ENCODE peak calls at places on chromosomes 6 and 20, in four cellular contexts. M is transverse colon, Y is kidney, F is Peyer's patch. D is an unnamed sample. For H3K4me1, the result is how much of the 10 kb centered on the place peaks cover.

GRCh38 chr6:139017227-139017626 is 11.3 kb upstream of the ABRACL start:
- DNase-seq in M (no peak), Y (no peak), F (no peak), D (no peak)

GRCh38 chr20:4829494-4830211 is 107.9 kb downstream of the PRND start:
- DNase-seq in M (no peak), Y (peak), F (no peak), D (no peak)

GRCh38 chr20:7856756-7857155 is 83.5 kb downstream of the HAO1 start:
- DNase-seq in M (no peak), Y (no peak), F (no peak), D (no peak)

GRCh38 chr20:52346797-52347196 is 155.2 kb upstream of the ZFP64 start:
- DNase-seq in M (no peak), Y (no peak), F (no peak), D (no peak)

GRCh38 chr6:7479801-7480266 is 61.6 kb upstream of the DSP start:
- DNase-seq in M (peak), Y (peak), F (peak), D (no peak)

GRCh38 chr6:162849269-162849668 is 121.5 kb downstream of the PACRG start:
- DNase-seq in M (no peak), Y (peak), F (no peak), D (no peak)

GRCh38 chr6:23137596-23137995 is 568.2 kb downstream of the HDGFL1 start:
- DNase-seq in M (no peak), Y (no peak), F (no peak), D (no peak)

GRCh38 chr6:66623050-66623449 is 916.0 kb upstream of the EYS start:
- DNase-seq in M (no peak), Y (no peak), F (no peak), D (no peak)

GRCh38 chr6:11276911-11277274 is 44.4 kb upstream of the NEDD9 start:
- DNase-seq in M (no peak), Y (no peak), F (no peak), D (no peak)

GRCh38 chr6:46098678-46099077 is 31.1 kb upstream of the ENPP4 start:
- DNase-seq in M (peak), Y (peak), F (peak), D (no peak)

GRCh38 chr6:170033666-170034065 is 257.2 kb downstream of the DLL1 start:
- DNase-seq in M (peak), Y (peak), F (peak), D (peak)

GRCh38 chr20:7742479-7742878 is 197.8 kb downstream of the HAO1 start:
- DNase-seq in M (no peak), Y (no peak), F (no peak), D (no peak)

GRCh38 chr6:39426057-39426592 is 103.6 kb upstream of the KCNK16 start:
- DNase-seq in M (no peak), Y (no peak), F (no peak), D (no peak)

GRCh38 chr20:41643504-41643938 is 25.3 kb upstream of the CHD6 start:
- DNase-seq in M (peak), Y (no peak), F (peak), D (no peak)

GRCh38 chr6:44012078-44012493 is 115.2 kb downstream of the MRPL14 start:
- DNase-seq in M (no peak), Y (peak), F (no peak), D (peak)

GRCh38 chr20:49460916-49461315 is 21.6 kb downstream of the KCNB1 start:
- DNase-seq in M (no peak), Y (no peak), F (no peak), D (no peak)

GRCh38 chr6:140174509-140174908 is 800.1 kb upstream of the CITED2 start:
- DNase-seq in M (no peak), Y (no peak), F (no peak), D (no peak)

GRCh38 chr20:24257171-24257570 is 212.3 kb upstream of the SYNDIG1 start:
- DNase-seq in M (no peak), Y (no peak), F (no peak), D (no peak)

GRCh38 chr20:47546184-47547033 is 44.7 kb downstream of the NCOA3 start:
- DNase-seq in M (no peak), Y (no peak), F (no peak), D (no peak)

GRCh38 chr6:166758136-166758704 is 131.2 kb upstream of the RPS6KA2 start:
- DNase-seq in M (no peak), Y (no peak), F (no peak), D (no peak)

GRCh38 chr20:45323731-45324130 is 15.6 kb upstream of the MATN4 start:
- DNase-seq in M (no peak), Y (no peak), F (no peak), D (no peak)

GRCh38 chr6:84777888-84778287 is 13.5 kb upstream of the TBX18 start:
- DNase-seq in M (no peak), Y (no peak), F (no peak), D (no peak)

GRCh38 chr6:10479939-10480700 is 41.0 kb upstream of the GCNT2 start:
- DNase-seq in M (no peak), Y (no peak), F (no peak), D (no peak)

GRCh38 chr20:32763202-32763999 is 1.2 kb downstream of the DNMT3B start:
- DNase-seq in M (no peak), Y (peak), F (no peak), D (peak)

GRCh38 chr20:4119854-4120209 is 104.5 kb upstream of the RNF24 start:
- DNase-seq in M (no peak), Y (no peak), F (no peak), D (no peak)

GRCh38 chr6:160088069-160088773 is 33.4 kb upstream of the SLC22A1 start:
- DNase-seq in M (peak), Y (no peak), F (peak), D (no peak)

GRCh38 chr6:11810039-11810541 is 31.5 kb upstream of the ADTRP start:
- DNase-seq in M (peak), Y (peak), F (peak), D (no peak)

GRCh38 chr6:7615611-7616383 is 25.8 kb downstream of the SNRNP48 start:
- DNase-seq in M (peak), Y (no peak), F (no peak), D (no peak)

GRCh38 chr6:97282238-97282725 is 734 bp downstream of the MMS22L start:
- DNase-seq in M (no peak), Y (no peak), F (no peak), D (no peak)

GRCh38 chr20:17822039-17822438 is 122.3 kb downstream of the BANF2 start:
- DNase-seq in M (peak), Y (no peak), F (no peak), D (no peak)

GRCh38 chr20:40908311-40908710 is 120.3 kb upstream of the TOP1 start:
- DNase-seq in M (no peak), Y (no peak), F (no peak), D (no peak)

GRCh38 chr6:143549630-143550268 is 38.2 kb upstream of the FUCA2 start:
- DNase-seq in M (no peak), Y (no peak), F (no peak), D (no peak)

DNA sequence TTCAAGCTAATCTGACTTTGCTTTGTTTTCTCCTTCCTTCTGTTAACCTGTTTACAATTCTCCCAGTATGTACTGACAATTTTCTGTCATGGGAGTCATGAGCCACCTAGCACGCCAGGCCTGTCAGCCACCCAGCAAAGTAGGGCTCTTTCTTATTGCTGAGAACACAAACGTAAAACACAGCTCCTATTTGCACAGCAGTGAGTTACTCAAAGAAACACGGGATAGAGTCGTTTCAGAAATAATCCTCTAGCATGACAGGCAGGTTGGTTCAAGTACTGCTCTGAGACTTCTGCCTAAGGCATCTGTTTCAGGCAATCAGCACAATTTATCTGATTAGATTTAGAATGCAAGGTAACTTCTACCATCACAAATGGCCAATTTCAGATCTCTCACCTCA is 88.9 kb downstream of the CD24 start:
- DNase-seq in M (no peak), Y (no peak), F (no peak), D (no peak)
- H3K4me3 ChIP-seq in M (no peak), Y (no peak), F (no peak), D (no peak)

GRCh38 chr6:99422912-99423311 is 2.2 kb downstream of the PNISR start:
- DNase-seq in M (no peak), Y (no peak), F (no peak), D (no peak)
- H3K4me1 ChIP-seq in M (under half), Y (under half), F (under half), D (half or more)

GRCh38 chr20:53751394-53752368 is 158.0 kb upstream of the ZNF217 start:
- DNase-seq in M (peak), Y (no peak), F (no peak), D (no peak)
- H3K27ac ChIP-seq in M (peak), Y (peak), F (peak), D (peak)

DNA sequence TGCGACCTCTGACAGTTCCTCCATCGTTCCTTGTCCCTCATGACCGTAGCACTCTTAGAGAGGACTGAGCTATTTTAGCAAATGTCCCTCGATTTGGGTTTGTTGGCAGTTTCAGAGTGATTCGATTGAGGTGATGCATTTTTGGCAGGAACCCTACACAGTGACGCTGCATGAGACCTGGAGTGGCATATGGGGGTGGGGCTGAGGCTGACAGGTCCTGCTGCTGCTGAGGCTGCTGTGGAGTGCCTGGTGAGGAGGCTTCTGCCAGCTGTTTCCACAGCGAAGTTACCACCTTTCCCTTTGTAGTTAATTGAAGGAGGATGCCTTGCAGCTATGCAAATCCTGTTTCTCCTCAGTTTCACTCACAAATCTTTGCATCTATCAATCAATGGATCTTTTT is 19.8 kb downstream of the PXDC1 start:
- DNase-seq in M (no peak), Y (no peak), F (no peak), D (peak)
- H3K4me3 ChIP-seq in M (no peak), Y (no peak), F (no peak), D (no peak)

GRCh38 chr6:31070711-31071197 is 41.6 kb downstream of the C6orf15 start:
- DNase-seq in M (no peak), Y (no peak), F (no peak), D (no peak)
- H3K4me1 ChIP-seq in M (under half), Y (under half), F (under half), D (under half)

GRCh38 chr6:35668708-35669440 is 19.8 kb downstream of the FKBP5 start:
- DNase-seq in M (no peak), Y (no peak), F (no peak), D (no peak)

GRCh38 chr6:35664945-35665344 is 23.8 kb downstream of the FKBP5 start:
- DNase-seq in M (no peak), Y (no peak), F (no peak), D (no peak)

GRCh38 chr6:35665573-35665972 is 23.1 kb downstream of the FKBP5 start:
- DNase-seq in M (no peak), Y (no peak), F (no peak), D (no peak)

GRCh38 chr6:35669441-35669776 is 19.3 kb downstream of the FKBP5 start:
- DNase-seq in M (no peak), Y (no peak), F (no peak), D (no peak)

GRCh38 chr6:35668096-35668495 is 20.6 kb downstream of the FKBP5 start:
- DNase-seq in M (no peak), Y (no peak), F (no peak), D (no peak)
- H3K27ac ChIP-seq in M (no peak), Y (no peak), F (no peak), D (peak)

DNA sequence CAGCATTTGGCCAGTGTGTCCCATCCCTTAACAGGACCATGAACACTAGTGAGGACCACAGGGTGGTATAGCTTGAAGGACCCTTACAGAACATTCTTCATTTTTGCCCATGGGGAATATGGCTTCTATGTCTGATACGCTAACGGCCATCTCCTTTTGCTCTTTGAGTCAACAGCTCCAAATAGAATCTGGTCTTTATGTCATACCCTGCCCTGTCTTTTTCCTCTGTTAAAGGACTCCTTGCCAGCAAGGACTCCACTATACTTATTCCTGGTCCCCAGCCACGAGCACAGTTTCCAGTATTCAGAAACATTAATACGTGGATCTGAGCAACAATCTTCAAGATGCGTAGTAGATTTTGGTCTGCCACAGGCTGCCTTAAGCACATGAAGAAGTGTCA is 22.5 kb downstream of the SERPINB1 start:
- DNase-seq in M (no peak), Y (no peak), F (no peak), D (no peak)
- H3K4me3 ChIP-seq in M (no peak), Y (no peak), F (no peak), D (no peak)

GRCh38 chr6:13419826-13420225 is 67.6 kb downstream of the GFOD1 start:
- DNase-seq in M (no peak), Y (no peak), F (no peak), D (no peak)

GRCh38 chr6:13418838-13419237 is 68.6 kb downstream of the GFOD1 start:
- DNase-seq in M (no peak), Y (no peak), F (no peak), D (no peak)

GRCh38 chr6:13421425-13422057 is 65.9 kb downstream of the GFOD1 start:
- DNase-seq in M (no peak), Y (no peak), F (no peak), D (no peak)

GRCh38 chr6:13419422-13419821 is 68.0 kb downstream of the GFOD1 start:
- DNase-seq in M (no peak), Y (no peak), F (no peak), D (no peak)

DNA sequence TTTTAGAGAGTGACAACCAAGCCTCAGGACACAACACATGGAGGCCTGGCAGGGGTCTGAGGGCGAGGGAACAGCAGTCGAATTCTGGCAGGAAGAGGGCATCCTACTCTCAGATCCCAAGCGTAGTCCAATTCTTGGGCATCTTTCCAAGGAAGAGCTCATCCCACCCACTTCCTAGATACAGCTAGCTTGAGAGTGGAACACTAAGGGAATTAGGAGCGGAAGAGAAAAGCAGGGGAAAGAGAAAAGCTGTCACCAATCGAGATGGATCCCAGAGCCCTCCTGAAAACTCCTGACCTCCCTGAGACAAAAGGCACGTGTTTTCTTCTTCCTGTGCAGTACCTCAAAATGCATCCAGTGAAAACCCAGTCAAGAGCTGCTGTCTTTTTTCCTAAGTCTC is 67.1 kb downstream of the GFOD1 start:
- DNase-seq in M (no peak), Y (no peak), F (no peak), D (no peak)
- H3K4me1 ChIP-seq in M (under half), Y (under half), F (under half), D (under half)

DNA sequence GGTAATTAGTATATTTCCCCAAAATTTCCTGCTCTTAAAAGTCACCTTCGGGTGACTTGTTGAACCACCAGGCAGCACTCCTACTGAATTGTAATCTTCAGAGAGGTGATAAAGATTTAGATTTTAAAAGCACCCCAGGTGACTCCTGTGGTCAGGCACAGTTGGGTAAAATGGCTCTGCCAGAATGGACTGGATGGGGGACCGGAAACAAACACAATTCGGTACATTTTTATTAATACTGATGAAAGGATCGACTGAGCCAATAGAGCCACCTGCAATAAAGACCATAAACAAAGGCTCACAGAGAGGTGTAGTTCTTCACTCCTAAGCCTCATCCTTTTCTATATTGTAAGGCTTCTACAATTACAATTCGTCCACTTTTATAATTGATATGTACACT is 19.6 kb upstream of the FAM83C start:
- DNase-seq in M (no peak), Y (no peak), F (no peak), D (no peak)
- H3K27ac ChIP-seq in M (no peak), Y (no peak), F (no peak), D (no peak)